ENCODE peak calls at places on chromosomes 12 and 14, in six cellular contexts. G is tibial nerve, R is transverse colon, V is heart left ventricle, H is prostate gland, Z is spleen. P is an unnamed sample.

GRCh38 chr12:96448287-96448686 is 41.1 kb upstream of the CFAP54 start:
- DNase-seq in H (peak; percentile 9), Z (no peak), G (no peak), R (no peak), V (no peak), P (no peak)

GRCh38 chr12:46507766-46508165 is 135.2 kb upstream of the SLC38A2 start:
- DNase-seq in Z (no peak), H (no peak), V (no peak), R (no peak), G (no peak), P (no peak)

GRCh38 chr12:42462486-42462885 is 127.1 kb downstream of the PRICKLE1 start:
- DNase-seq in V (no peak), H (no peak), Z (no peak), G (no peak), R (no peak), P (no peak)

GRCh38 chr14:95533391-95533821 is 1.4 kb upstream of the GLRX5 start:
- DNase-seq in H (no peak), G (no peak), R (no peak), Z (no peak), V (no peak), P (no peak)

GRCh38 chr12:3748620-3749019 is 4.3 kb downstream of the CRACR2A start:
- DNase-seq in G (no peak), V (no peak), R (no peak), H (peak; percentile 69), Z (no peak), P (no peak)

GRCh38 chr12:123118397-123118945 is 32.4 kb downstream of the PITPNM2 start:
- DNase-seq in H (no peak), R (peak; percentile 45), Z (no peak), V (no peak), G (no peak), P (no peak)

GRCh38 chr12:38638401-38638800 is 267.0 kb downstream of the CPNE8 start:
- DNase-seq in V (no peak), G (no peak), Z (no peak), R (no peak), H (no peak), P (no peak)

GRCh38 chr14:52025310-52025709 is 36.0 kb downstream of the RTRAF start:
- DNase-seq in Z (no peak), G (no peak), V (no peak), H (no peak), R (no peak), P (no peak)

GRCh38 chr14:89440997-89441909 is 24.2 kb upstream of the FOXN3 start:
- DNase-seq in Z (no peak), G (no peak), R (no peak), V (no peak), H (no peak), P (no peak)

GRCh38 chr14:97177016-97177415 is 379.8 kb downstream of the VRK1 start:
- DNase-seq in R (no peak), Z (no peak), H (no peak), V (no peak), G (no peak), P (no peak)

GRCh38 chr12:124716208-124717141 is 147.2 kb downstream of the SCARB1 start:
- DNase-seq in V (no peak), R (no peak), Z (no peak), G (no peak), H (no peak), P (no peak)

GRCh38 chr12:13503094-13503835 is 306.7 kb downstream of the EMP1 start:
- DNase-seq in R (no peak), H (no peak), V (no peak), Z (no peak), G (no peak), P (no peak)

GRCh38 chr14:50396636-50397460 is at the start of gene CDKL1:
- DNase-seq in G (peak; percentile 17), Z (peak; percentile 91), H (peak; percentile 43), R (peak; percentile 78), V (peak; percentile 64), P (peak; percentile 89)

GRCh38 chr14:105847400-105847799 is 321.0 kb downstream of the TMEM121 start:
- DNase-seq in H (no peak), R (no peak), Z (no peak), G (no peak), V (no peak), P (no peak)

GRCh38 chr12:131586761-131587160 is 124.1 kb upstream of the SFSWAP start:
- DNase-seq in V (no peak), R (no peak), H (no peak), G (no peak), Z (no peak), P (no peak)

GRCh38 chr12:131578828-131579227 is 132.1 kb upstream of the SFSWAP start:
- DNase-seq in Z (no peak), V (no peak), R (no peak), H (no peak), G (no peak), P (no peak)

GRCh38 chr12:131586269-131586668 is 124.6 kb upstream of the SFSWAP start:
- DNase-seq in V (no peak), Z (no peak), H (no peak), R (no peak), G (no peak), P (no peak)

GRCh38 chr12:131587565-131587964 is 123.3 kb upstream of the SFSWAP start:
- DNase-seq in G (no peak), V (no peak), H (no peak), R (no peak), Z (no peak), P (no peak)

GRCh38 chr12:131583085-131583712 is 127.7 kb upstream of the SFSWAP start:
- DNase-seq in G (no peak), R (no peak), V (no peak), Z (no peak), H (no peak), P (no peak)
- TF ChIP-seq CTCF in G (no peak), R (no peak), V (no peak), Z (no peak), H (no peak), P (no peak)

DNA sequence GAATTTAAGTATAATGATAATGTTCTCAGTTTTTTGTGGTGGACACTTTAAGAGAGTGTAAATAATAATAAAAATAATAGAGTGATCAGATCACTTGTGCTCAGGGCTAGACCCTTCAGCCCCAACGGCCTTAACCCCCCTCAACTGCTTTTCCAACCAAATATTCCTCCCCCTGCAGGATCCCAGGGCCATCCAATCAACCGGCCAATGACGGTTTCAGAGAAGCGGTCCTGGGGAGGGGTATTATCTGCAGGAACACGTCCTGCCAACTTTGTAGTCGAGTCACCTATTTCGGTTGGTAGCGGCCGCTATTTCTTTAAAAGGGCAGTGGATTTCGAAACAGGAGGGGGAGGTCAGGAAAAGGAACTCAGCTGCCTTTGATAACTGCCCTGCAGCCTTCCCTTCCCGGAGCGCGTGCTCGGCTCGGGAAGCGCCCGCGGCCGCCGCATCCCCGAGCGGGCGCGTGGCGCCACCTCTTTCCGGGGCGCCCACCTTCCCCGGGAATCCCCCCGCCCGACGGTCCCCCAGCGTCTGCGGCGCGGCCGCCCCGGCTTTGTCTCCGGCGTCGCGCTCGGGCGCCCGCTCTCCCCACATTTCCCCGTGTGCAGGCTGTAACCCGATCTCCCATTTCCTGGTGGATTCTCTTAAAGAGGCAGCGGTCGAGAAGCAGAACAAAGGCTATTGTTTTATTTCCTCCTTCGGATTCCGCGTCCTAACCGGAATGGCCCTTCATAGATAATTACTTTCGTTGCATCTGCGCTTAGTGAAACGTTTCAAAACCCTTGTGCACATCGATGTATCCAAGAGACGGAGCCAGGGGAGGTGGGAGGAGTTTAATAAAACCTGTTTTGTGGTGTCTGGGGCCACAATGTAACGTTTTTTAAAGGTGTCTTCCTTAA is 711 bp upstream of the ETV6 start:
- DNase-seq in Z (peak; percentile 90), G (peak; percentile 72), H (peak; percentile 61), V (peak; percentile 78), R (peak; percentile 71), P (peak; percentile 68)
- TF ChIP-seq POLR2A in Z (peak; percentile 32), G (peak; percentile 45), H (peak; percentile 17), V (no peak), R (peak; percentile 64), P (no peak)

GRCh38 chr12:126879820-126880219 is 1387.2 kb upstream of the TMEM132C start:
- DNase-seq in G (no peak), H (no peak), V (no peak), R (no peak), Z (no peak), P (no peak)

GRCh38 chr12:126873701-126874100 is 1393.3 kb upstream of the TMEM132C start:
- DNase-seq in G (no peak), R (no peak), Z (no peak), V (no peak), H (no peak), P (no peak)

GRCh38 chr12:126869644-126870043 is 1397.3 kb upstream of the TMEM132C start:
- DNase-seq in Z (no peak), V (no peak), H (no peak), R (no peak), G (no peak), P (no peak)

DNA sequence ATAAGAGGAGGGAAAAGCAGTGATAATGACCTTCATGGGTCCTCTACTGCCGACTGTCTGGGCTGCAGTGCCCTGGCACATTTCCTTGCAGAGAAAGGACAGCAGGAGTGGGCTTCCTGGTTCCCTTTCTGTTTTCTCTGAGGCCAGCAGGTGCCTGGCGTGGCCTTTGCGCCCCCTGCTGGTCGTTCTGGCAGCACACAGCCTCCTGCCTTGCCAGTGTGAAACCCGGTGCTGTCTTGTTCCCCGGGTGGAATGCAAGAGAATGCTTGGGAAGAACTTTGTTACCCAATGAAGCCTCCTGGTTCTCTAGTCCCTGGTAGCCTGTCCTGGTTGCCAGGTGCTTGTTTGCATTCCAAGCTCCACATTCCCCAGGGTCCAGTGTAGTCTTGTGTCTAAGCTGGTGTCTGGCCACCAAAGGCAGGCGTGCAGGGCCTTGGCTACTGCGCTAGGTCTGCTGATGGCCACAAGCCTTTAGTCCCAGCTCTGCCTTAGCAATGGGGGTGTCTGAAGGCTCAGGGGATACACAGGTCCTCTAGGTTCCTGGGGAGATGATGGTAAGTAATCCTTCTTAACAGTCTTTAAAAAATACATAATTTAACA is 1392.4 kb upstream of the TMEM132C start:
- DNase-seq in G (peak; percentile 32), H (no peak), R (peak; percentile 62), Z (peak; percentile 87), V (peak; percentile 39), P (peak; percentile 87)
- TF ChIP-seq CTCF in G (peak; percentile 79), H (peak; percentile 65), R (peak; percentile 78), Z (peak; percentile 83), V (peak; percentile 89), P (peak; percentile 18)

GRCh38 chr12:93823616-93824410 is 146.6 kb downstream of the CRADD start:
- DNase-seq in Z (no peak), R (no peak), G (no peak), V (no peak), H (no peak), P (no peak)

GRCh38 chr12:93824514-93825500 is 147.6 kb downstream of the CRADD start:
- DNase-seq in G (no peak), R (no peak), H (no peak), Z (no peak), V (no peak), P (no peak)

GRCh38 chr12:93818488-93819047 is 141.4 kb downstream of the CRADD start:
- DNase-seq in Z (no peak), H (no peak), V (no peak), G (no peak), R (no peak), P (no peak)

GRCh38 chr12:93813972-93814821 is 137.0 kb downstream of the CRADD start:
- DNase-seq in R (peak; percentile 59), G (peak; percentile 76), Z (no peak), V (peak; percentile 80), H (peak; percentile 93), P (peak; percentile 86)

DNA sequence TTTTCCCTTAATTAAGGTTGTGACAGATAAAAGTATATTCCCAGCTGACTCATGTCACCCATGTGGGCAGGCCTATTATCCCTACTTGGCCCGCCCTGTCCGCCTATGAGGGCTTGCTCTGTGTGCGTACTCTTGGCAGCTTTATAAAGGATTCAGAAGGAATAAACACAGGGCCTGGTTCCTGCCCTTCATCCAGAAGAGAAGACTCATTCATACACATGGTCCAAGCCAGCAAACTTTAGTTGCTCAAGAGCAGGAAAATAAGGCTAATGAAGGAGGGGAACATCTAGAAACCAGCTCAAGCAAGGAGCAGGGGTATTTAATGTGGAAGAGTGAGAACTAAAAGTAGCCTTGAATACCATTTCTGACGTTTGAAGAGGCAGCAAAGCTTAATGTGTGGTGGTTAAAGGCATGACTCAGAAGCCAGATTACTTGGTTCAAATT is 141.9 kb downstream of the CRADD start:
- DNase-seq in R (peak; percentile 35), H (peak; percentile 73), V (peak; percentile 54), Z (no peak), G (peak; percentile 54), P (peak; percentile 85)
- TF ChIP-seq POLR2A in R (no peak), H (no peak), V (no peak), Z (no peak), G (no peak), P (no peak)

P was measured in lower leg skin.